ENCODE peak calls at places on chromosome 20, in eight cellular contexts. D is GM23338; U is brain microvascular endothelial cell; V is central memory CD4-positive, alpha-beta T cell; P is germinal center; R is IMR-90; H is M059J; B is naive thymus-derived CD8-positive, alpha-beta T cell. E is an unnamed sample.

GRCh38 chr20:4014031-4014474 is 1.3 kb downstream of the RNF24 start:
- DNase-seq in D (peak), U (peak), V (peak), P (no peak), R (peak), H (peak), B (peak), E (peak)

GRCh38 chr20:60700728-60701127 is 551.3 kb upstream of the CDH4 start:
- DNase-seq in D (no peak), U (no peak), V (no peak), P (no peak), R (no peak), H (no peak), B (no peak), E (no peak)

GRCh38 chr20:37980876-37981275 is 52.4 kb downstream of the TTI1 start:
- DNase-seq in D (peak), U (no peak), V (no peak), P (no peak), R (no peak), H (no peak), B (no peak), E (no peak)

GRCh38 chr20:63125893-63126601 is 89.9 kb downstream of the YTHDF1 start:
- DNase-seq in D (no peak), U (no peak), V (no peak), P (no peak), R (no peak), H (peak), B (no peak), E (no peak)

GRCh38 chr20:1754749-1755148 is 97.2 kb upstream of the SIRPG start:
- DNase-seq in D (no peak), U (no peak), V (no peak), P (no peak), R (no peak), H (no peak), B (no peak), E (no peak)

GRCh38 chr20:57540889-57541288 is 15.9 kb upstream of the CTCFL start:
- DNase-seq in D (no peak), U (no peak), V (no peak), P (no peak), R (no peak), H (no peak), B (no peak), E (no peak)

GRCh38 chr20:32152421-32153155 is 43.1 kb downstream of the TM9SF4 start:
- DNase-seq in D (no peak), U (no peak), V (no peak), P (no peak), R (no peak), H (no peak), B (no peak), E (no peak)

GRCh38 chr20:23165307-23165750 is 79.2 kb upstream of the CD93 start:
- DNase-seq in D (peak), U (no peak), V (no peak), P (no peak), R (no peak), H (no peak), B (no peak), E (no peak)

GRCh38 chr20:49913399-49914047 is 1.8 kb downstream of the SPATA2 start:
- DNase-seq in D (no peak), U (no peak), V (no peak), P (no peak), R (peak), H (no peak), B (no peak), E (no peak)

GRCh38 chr20:49340161-49340966 is 62.5 kb upstream of the ZNFX1 start:
- DNase-seq in D (no peak), U (no peak), V (no peak), P (no peak), R (no peak), H (peak), B (no peak), E (no peak)

GRCh38 chr20:1562622-1563021 is 5.1 kb upstream of the SIRPD start:
- DNase-seq in D (no peak), U (no peak), V (no peak), P (no peak), R (no peak), H (no peak), B (no peak), E (no peak)

GRCh38 chr20:45248609-45249008 is 5.8 kb downstream of the SLPI start:
- DNase-seq in D (no peak), U (no peak), V (no peak), P (no peak), R (no peak), H (no peak), B (no peak), E (no peak)

GRCh38 chr20:63750807-63751470 is 11.4 kb downstream of the SLC2A4RG start:
- DNase-seq in D (peak), U (no peak), V (peak), P (no peak), R (no peak), H (no peak), B (peak), E (no peak)

GRCh38 chr20:6173481-6173880 is 50.7 kb upstream of the FERMT1 start:
- DNase-seq in D (no peak), U (no peak), V (no peak), P (no peak), R (no peak), H (peak), B (no peak), E (no peak)

GRCh38 chr20:2005359-2005758 is 11.5 kb upstream of the PDYN start:
- DNase-seq in D (no peak), U (no peak), V (no peak), P (no peak), R (peak), H (peak), B (no peak), E (no peak)

GRCh38 chr20:31605902-31606677 is 1.0 kb downstream of the ID1 start:
- DNase-seq in D (peak), U (no peak), V (no peak), P (peak), R (no peak), H (peak), B (peak), E (no peak)

GRCh38 chr20:30815577-30816181 is 441.8 kb upstream of the DEFB115 start:
- DNase-seq in D (peak), U (no peak), V (no peak), P (peak), R (no peak), H (no peak), B (no peak), E (no peak)

GRCh38 chr20:33947709-33948295 is 45.9 kb upstream of the RALY start:
- DNase-seq in D (peak), U (peak), V (peak), P (peak), R (peak), H (peak), B (peak), E (peak)

GRCh38 chr20:32516985-32517873 is 67.9 kb downstream of the NOL4L start:
- DNase-seq in D (peak), U (no peak), V (no peak), P (no peak), R (peak), H (peak), B (no peak), E (no peak)

GRCh38 chr20:17594443-17594842 is 24.6 kb downstream of the DSTN start:
- DNase-seq in D (peak), U (peak), V (no peak), P (no peak), R (peak), H (no peak), B (no peak), E (no peak)

GRCh38 chr20:48538058-48538825 is 289.6 kb downstream of the PREX1 start:
- DNase-seq in D (peak), U (peak), V (no peak), P (no peak), R (peak), H (peak), B (no peak), E (peak)

GRCh38 chr20:32116079-32116521 is 6.6 kb downstream of the TM9SF4 start:
- DNase-seq in D (peak), U (no peak), V (no peak), P (no peak), R (peak), H (no peak), B (no peak), E (no peak)

GRCh38 chr20:50843331-50844276 is 48.7 kb downstream of the BCAS4 start:
- DNase-seq in D (no peak), U (no peak), V (no peak), P (peak), R (no peak), H (no peak), B (no peak), E (no peak)

GRCh38 chr20:49685809-49686208 is 27.9 kb downstream of the B4GALT5 start:
- DNase-seq in D (no peak), U (no peak), V (no peak), P (no peak), R (peak), H (peak), B (no peak), E (peak)

GRCh38 chr20:48165401-48165685 is 380.1 kb upstream of the SULF2 start:
- DNase-seq in D (no peak), U (no peak), V (no peak), P (no peak), R (no peak), H (no peak), B (no peak), E (no peak)

GRCh38 chr20:23078351-23078993 is 7.7 kb downstream of the CD93 start:
- DNase-seq in D (no peak), U (no peak), V (no peak), P (no peak), R (no peak), H (peak), B (no peak), E (no peak)

GRCh38 chr20:34083137-34083536 is 28.9 kb downstream of the EIF2S2 start:
- DNase-seq in D (peak), U (peak), V (no peak), P (no peak), R (peak), H (peak), B (no peak), E (no peak)

GRCh38 chr20:719816-720215 is 44.2 kb upstream of the SCRT2 start:
- DNase-seq in D (no peak), U (no peak), V (no peak), P (no peak), R (no peak), H (no peak), B (no peak), E (no peak)

GRCh38 chr20:47502801-47503239 is 1.1 kb downstream of the NCOA3 start:
- DNase-seq in D (peak), U (peak), V (peak), P (peak), R (peak), H (peak), B (peak), E (peak)

GRCh38 chr20:23622839-23623343 is 14.9 kb downstream of the CST3 start:
- DNase-seq in D (no peak), U (peak), V (no peak), P (no peak), R (peak), H (peak), B (no peak), E (peak)

GRCh38 chr20:58431134-58431533 is 42.1 kb downstream of the VAPB start:
- DNase-seq in D (no peak), U (no peak), V (no peak), P (no peak), R (peak), H (no peak), B (no peak), E (no peak)

GRCh38 chr20:10978713-10979112 is 304.9 kb upstream of the JAG1 start:
- DNase-seq in D (no peak), U (no peak), V (no peak), P (no peak), R (no peak), H (peak), B (no peak), E (no peak)

GRCh38 chr20:44958276-44958675 is 1.9 kb downstream of the TOMM34 start:
- DNase-seq in D (no peak), U (no peak), V (no peak), P (no peak), R (no peak), H (no peak), B (no peak), E (no peak)

E was measured in ACHN.